ENCODE peak calls at places on chromosomes 2 and 18, in five cellular contexts. N, V, A, D and S are unnamed samples.

GRCh38 chr18:9140381-9140780 is 3.8 kb downstream of the ANKRD12 start:
- DNase-seq in N (no peak), V (no peak), A (no peak), D (no peak), S (no peak)

GRCh38 chr18:8424481-8424880 is 184.8 kb upstream of the RAB12 start:
- DNase-seq in N (no peak), V (no peak), A (no peak), D (no peak), S (no peak)

GRCh38 chr2:134391751-134392160 is 137.9 kb downstream of the MGAT5 start:
- DNase-seq in N (peak; percentile 48), V (no peak), A (no peak), D (no peak), S (no peak)

GRCh38 chr2:46381263-46381849 is 84.1 kb downstream of the EPAS1 start:
- DNase-seq in N (no peak), V (no peak), A (no peak), D (peak; percentile 12), S (no peak)

GRCh38 chr18:33210575-33211189 is 229.8 kb downstream of the CCDC178 start:
- DNase-seq in N (peak; percentile 13), V (peak; percentile 24), A (no peak), D (no peak), S (no peak)

GRCh38 chr2:206154197-206154596 is 5.0 kb downstream of the NDUFS1 start:
- DNase-seq in N (no peak), V (peak; percentile 13), A (no peak), D (no peak), S (no peak)

GRCh38 chr2:173909846-173910245 is 55.3 kb downstream of the SP3 start:
- DNase-seq in N (no peak), V (no peak), A (no peak), D (no peak), S (no peak)

GRCh38 chr2:94986392-94986963 is 39.0 kb upstream of the MAL start:
- DNase-seq in N (peak; percentile 64), V (peak; percentile 80), A (peak; percentile 25), D (peak; percentile 33), S (no peak)

GRCh38 chr18:79795446-79795845 is 2.3 kb upstream of the KCNG2 start:
- DNase-seq in N (no peak), V (no peak), A (no peak), D (no peak), S (no peak)

GRCh38 chr2:178241852-178242551 is 47.7 kb downstream of the OSBPL6 start:
- DNase-seq in N (peak; percentile 29), V (peak; percentile 92), A (peak; percentile 61), D (no peak), S (no peak)

GRCh38 chr2:119683074-119683716 is 4.2 kb downstream of the TMEM177 start:
- DNase-seq in N (no peak), V (no peak), A (no peak), D (no peak), S (no peak)

GRCh38 chr2:10709290-10709939 is 12.0 kb upstream of the ATP6V1C2 start:
- DNase-seq in N (peak; percentile 50), V (peak; percentile 50), A (no peak), D (no peak), S (no peak)

GRCh38 chr2:162478721-162479129 is 134.8 kb downstream of the GCA start:
- DNase-seq in N (no peak), V (no peak), A (no peak), D (no peak), S (no peak)

GRCh38 chr2:236173734-236174607 is 5.8 kb upstream of the GBX2 start:
- DNase-seq in N (no peak), V (no peak), A (no peak), D (no peak), S (no peak)

GRCh38 chr2:219384872-219385271 is 2.8 kb downstream of the DNPEP start:
- DNase-seq in N (no peak), V (no peak), A (no peak), D (no peak), S (no peak)

GRCh38 chr2:108553181-108553919 is 19.1 kb downstream of the LIMS1 start:
- DNase-seq in N (no peak), V (no peak), A (no peak), D (no peak), S (no peak)

GRCh38 chr2:232335859-232336215 is 42.7 kb upstream of the ALPP start:
- DNase-seq in N (no peak), V (no peak), A (no peak), D (peak; percentile 13), S (no peak)

GRCh38 chr2:67612576-67612981 is 215.4 kb downstream of the ETAA1 start:
- DNase-seq in N (no peak), V (no peak), A (no peak), D (no peak), S (no peak)

GRCh38 chr18:11997466-11997865 is 16.2 kb downstream of the IMPA2 start:
- DNase-seq in N (no peak), V (no peak), A (no peak), D (no peak), S (no peak)

GRCh38 chr2:216406861-216407260 is 5.4 kb upstream of the SMARCAL1 start:
- DNase-seq in N (no peak), V (no peak), A (no peak), D (no peak), S (no peak)

GRCh38 chr2:240528406-240529040 is 29.3 kb downstream of the ANKMY1 start:
- DNase-seq in N (no peak), V (no peak), A (no peak), D (no peak), S (no peak)

GRCh38 chr2:177254433-177255226 is 9.9 kb downstream of the NFE2L2 start:
- DNase-seq in N (peak; percentile 81), V (peak; percentile 52), A (no peak), D (no peak), S (no peak)

GRCh38 chr2:162058973-162059668 is 14.9 kb downstream of the DPP4 start:
- DNase-seq in N (no peak), V (peak; percentile 56), A (no peak), D (peak; percentile 33), S (no peak)

GRCh38 chr18:47184419-47185050 is 8.4 kb upstream of the IER3IP1 start:
- DNase-seq in N (no peak), V (peak; percentile 7), A (peak; percentile 34), D (no peak), S (no peak)

GRCh38 chr2:175233135-175233719 is 51.7 kb upstream of the ATP5MC3 start:
- DNase-seq in N (no peak), V (no peak), A (no peak), D (no peak), S (no peak)